ENCODE peak calls at places on chromosomes 2 and 18, in ten cellular contexts. M is heart left ventricle, Q is body of pancreas, R is sigmoid colon, D is stomach, A is suprapubic skin, B is A549, O is vagina, E is uterus, F is Peyer's patch. P is an unnamed sample.
A peak's percentile ranks its signal among the peaks of the same experiment; 100 is the strongest.

GRCh38 chr18:57505231-57505630 is 70.1 kb downstream of the ONECUT2 start:
- DNase-seq in R (no peak), E (no peak), M (no peak), A (no peak), O (no peak), F (no peak), Q (no peak), D (no peak), B (no peak), P (no peak)

GRCh38 chr2:227472265-227473018 is 486 bp downstream of the AGFG1 start:
- DNase-seq in R (peak; percentile 68), F (peak; percentile 61), O (no peak), Q (peak; percentile 39), A (peak; percentile 68), D (peak; percentile 37), B (no peak), M (peak; percentile 68), E (no peak), P (peak; percentile 3)

GRCh38 chr2:132632000-132632649 is 37.9 kb downstream of the LYPD1 start:
- DNase-seq in Q (no peak), F (peak; percentile 50), D (no peak), M (no peak), E (no peak), B (peak; percentile 19), A (no peak), O (no peak), R (no peak), P (no peak)

GRCh38 chr2:35794766-35795448 is 560.7 kb upstream of the CRIM1 start:
- DNase-seq in O (no peak), Q (no peak), E (no peak), M (no peak), D (no peak), A (no peak), B (no peak), R (no peak), F (no peak), P (no peak)

GRCh38 chr18:9974279-9974915 is 60.6 kb downstream of the VAPA start:
- DNase-seq in B (no peak), A (no peak), R (no peak), F (no peak), E (no peak), D (no peak), M (no peak), O (no peak), Q (no peak), P (no peak)

GRCh38 chr2:230658877-230659652 is 53.6 kb upstream of the CAB39 start:
- DNase-seq in Q (no peak), E (no peak), D (no peak), B (no peak), R (no peak), O (no peak), F (no peak), M (no peak), A (no peak), P (no peak)

GRCh38 chr2:48343571-48344440 is 186.1 kb upstream of the STON1 start:
- DNase-seq in O (no peak), Q (no peak), R (no peak), D (no peak), F (no peak), E (no peak), A (no peak), B (peak; percentile 75), M (no peak), P (no peak)

GRCh38 chr18:80037300-80037699 is 3.1 kb downstream of the RBFA start:
- DNase-seq in O (no peak), B (no peak), D (no peak), E (no peak), R (no peak), Q (no peak), M (no peak), F (no peak), A (no peak), P (no peak)

GRCh38 chr2:200975672-200976071 is 12.2 kb upstream of the ORC2 start:
- DNase-seq in F (no peak), R (no peak), E (no peak), B (no peak), M (no peak), Q (no peak), O (no peak), D (no peak), A (no peak), P (no peak)

GRCh38 chr2:135585586-135585985 is 54.3 kb downstream of the R3HDM1 start:
- DNase-seq in R (no peak), F (no peak), E (no peak), O (no peak), M (no peak), A (no peak), Q (no peak), D (no peak), B (peak; percentile 18), P (no peak)

GRCh38 chr2:230330725-230331124 is 3.7 kb downstream of the SP140L start:
- DNase-seq in F (no peak), D (no peak), A (no peak), M (no peak), O (no peak), B (no peak), E (no peak), R (no peak), Q (no peak), P (no peak)

GRCh38 chr2:230048010-230048671 is 20.6 kb downstream of the SLC16A14 start:
- DNase-seq in F (no peak), M (no peak), O (no peak), R (no peak), D (no peak), Q (no peak), A (no peak), E (no peak), B (no peak), P (no peak)

GRCh38 chr2:238379096-238379810 is 47.5 kb upstream of the ASB1 start:
- DNase-seq in R (no peak), Q (peak; percentile 36), E (no peak), D (peak; percentile 25), B (no peak), O (no peak), F (no peak), M (no peak), A (no peak), P (no peak)

DNA sequence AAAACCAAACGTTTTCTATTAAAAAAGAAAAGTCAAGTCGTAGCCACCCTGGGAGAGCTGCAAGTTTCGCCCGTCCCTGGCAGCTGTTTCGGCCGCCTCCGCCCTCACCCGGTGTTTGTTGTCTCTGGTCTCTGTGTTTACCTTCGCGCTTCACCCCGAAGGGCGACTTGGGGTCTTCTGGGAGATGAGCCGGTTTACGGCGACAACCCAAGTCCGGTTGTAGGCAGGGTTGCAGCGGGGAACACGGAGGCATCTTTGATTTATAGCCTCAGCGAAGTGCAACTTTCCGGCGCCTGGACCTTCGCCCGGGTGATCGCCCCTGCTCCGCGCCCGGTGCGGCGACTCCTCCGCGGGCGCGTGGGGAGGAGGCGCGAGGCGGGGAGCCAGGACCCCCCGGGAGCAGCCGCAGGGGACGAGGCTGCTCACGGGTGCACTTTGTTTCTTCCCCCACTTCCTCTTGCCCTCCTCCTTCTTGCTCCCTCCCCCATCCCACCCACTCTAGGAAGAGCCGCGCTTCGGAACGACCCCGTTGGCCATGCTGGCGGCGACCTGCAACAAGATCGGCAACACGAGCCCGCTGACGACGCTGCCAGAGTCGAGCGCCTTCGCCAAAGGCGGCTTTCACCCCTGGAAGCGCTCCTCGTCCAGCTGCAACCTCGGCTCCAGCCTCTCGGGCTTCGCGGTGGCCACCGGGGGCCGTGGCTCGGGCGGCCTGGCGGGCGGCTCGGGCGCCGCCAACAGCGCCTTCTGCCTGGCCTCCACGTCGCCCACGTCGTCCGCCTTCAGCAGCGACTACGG is 1.1 kb downstream of the SP9 start:
- DNase-seq in R (peak; percentile 58), A (peak; percentile 69), Q (no peak), E (peak; percentile 16), O (no peak), M (peak; percentile 61), B (peak; percentile 80), D (no peak), F (no peak), P (no peak)
- H3K4me3 ChIP-seq in R (peak overlapping the region; percentile 9), A (peak overlapping the region; percentile 53), Q (no peak overlapping the region), E (no peak overlapping the region), O (peak overlapping the region; percentile 28), M (no peak overlapping the region), B (peak overlapping the region; percentile 64), D (peak overlapping the region; percentile 31), F (peak overlapping the region; percentile 11), P (peak overlapping the region; percentile 36)

GRCh38 chr2:100262043-100262442 is 60.3 kb downstream of the LONRF2 start:
- DNase-seq in O (no peak), Q (no peak), M (no peak), F (no peak), D (no peak), A (no peak), R (no peak), B (no peak), E (no peak), P (no peak)
- TF ChIP-seq POLR2A in O (no peak), Q (no peak), M (no peak), F (no peak), D (no peak), A (no peak), R (no peak), B (no peak), E (no peak), P (no peak)

DNA sequence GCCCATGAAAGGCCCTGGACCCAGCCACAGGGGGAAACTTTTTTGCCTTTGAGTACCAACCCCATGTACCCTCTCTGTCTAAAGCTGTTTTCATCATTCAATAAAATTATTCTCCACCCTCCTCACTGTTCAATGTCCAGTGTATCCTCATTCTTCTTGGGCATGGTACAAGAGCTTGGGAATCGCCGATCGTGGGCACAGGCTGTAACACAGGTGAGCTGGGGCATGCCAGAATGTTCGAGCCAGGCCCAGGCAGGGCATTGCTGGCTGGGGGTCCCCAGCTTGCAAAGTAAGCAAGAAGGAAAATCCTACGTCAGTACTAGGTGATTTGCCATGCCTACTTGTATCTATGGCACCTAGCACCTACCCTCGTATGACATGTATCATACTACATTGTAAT is 162.1 kb upstream of the NOL4 start:
- DNase-seq in A (no peak), B (no peak), R (no peak), M (no peak), Q (no peak), E (no peak), D (no peak), O (no peak), F (no peak), P (no peak)
- H3K9me3 ChIP-seq in A (no peaks in the 10 kb centered on the region), B (no peaks in the 10 kb centered on the region), R (no peaks in the 10 kb centered on the region), M (no peaks in the 10 kb centered on the region), Q (no peaks in the 10 kb centered on the region), E (no peaks in the 10 kb centered on the region), D (no peaks in the 10 kb centered on the region), O (no peaks in the 10 kb centered on the region), F (no peaks in the 10 kb centered on the region), P (no peaks in the 10 kb centered on the region)

GRCh38 chr2:157442636-157443035 is 1.3 kb downstream of the CYTIP start:
- DNase-seq in O (no peak), B (no peak), E (no peak), D (no peak), A (no peak), F (no peak), Q (no peak), R (no peak), M (no peak), P (no peak)
- H3K4me3 ChIP-seq in O (peak overlapping the region; percentile 28), B (no peak overlapping the region), E (no peak overlapping the region), D (peak overlapping the region; percentile 50), A (peak overlapping the region; percentile 28), F (peak overlapping the region; percentile 51), Q (no peak overlapping the region), R (no peak overlapping the region), M (peak overlapping the region; percentile 15), P (no peak overlapping the region)